ENCODE peak calls at places on chromosomes 1 and 21, in nine cellular contexts. One of them, this sample, is unnamed.

GRCh38 chr1:204410764-204411450 is 710 bp downstream of the PPP1R15B start:
- DNase-seq in epithelial cell of esophagus: peak
- DNase-seq in WTC11: peak
- DNase-seq in bronchial epithelial cell: peak
- DNase-seq in GM13976: no peak
- DNase-seq in cardiac muscle cell: peak
- DNase-seq in upper lobe of left lung: no peak
- DNase-seq in MM.1S: peak
- DNase-seq in PC-9: no peak
- DNase-seq in this sample: peak

GRCh38 chr1:178341218-178341956 is 155.4 kb downstream of the CLEC20A start:
- DNase-seq in epithelial cell of esophagus: peak
- DNase-seq in WTC11: peak
- DNase-seq in bronchial epithelial cell: peak
- DNase-seq in GM13976: no peak
- DNase-seq in cardiac muscle cell: peak
- DNase-seq in upper lobe of left lung: no peak
- DNase-seq in MM.1S: no peak
- DNase-seq in PC-9: peak
- DNase-seq in this sample: peak

GRCh38 chr1:27887215-27888035 is 15.1 kb downstream of the THEMIS2 start:
- DNase-seq in epithelial cell of esophagus: peak
- DNase-seq in WTC11: no peak
- DNase-seq in bronchial epithelial cell: no peak
- DNase-seq in GM13976: no peak
- DNase-seq in cardiac muscle cell: no peak
- DNase-seq in upper lobe of left lung: no peak
- DNase-seq in MM.1S: no peak
- DNase-seq in PC-9: no peak
- DNase-seq in this sample: no peak

GRCh38 chr1:227913969-227914791 is 33.6 kb downstream of the WNT9A start:
- DNase-seq in epithelial cell of esophagus: no peak
- DNase-seq in WTC11: no peak
- DNase-seq in bronchial epithelial cell: no peak
- DNase-seq in GM13976: no peak
- DNase-seq in cardiac muscle cell: no peak
- DNase-seq in upper lobe of left lung: no peak
- DNase-seq in MM.1S: no peak
- DNase-seq in PC-9: no peak
- DNase-seq in this sample: no peak

GRCh38 chr1:111732718-111733117 is 6.5 kb downstream of the INKA2 start:
- DNase-seq in epithelial cell of esophagus: no peak
- DNase-seq in WTC11: no peak
- DNase-seq in bronchial epithelial cell: no peak
- DNase-seq in GM13976: no peak
- DNase-seq in cardiac muscle cell: no peak
- DNase-seq in upper lobe of left lung: no peak
- DNase-seq in MM.1S: no peak
- DNase-seq in PC-9: no peak
- DNase-seq in this sample: no peak

GRCh38 chr1:228370439-228370940 is 36.1 kb downstream of the TRIM11 start:
- DNase-seq in epithelial cell of esophagus: no peak
- DNase-seq in WTC11: peak
- DNase-seq in bronchial epithelial cell: no peak
- DNase-seq in GM13976: no peak
- DNase-seq in cardiac muscle cell: no peak
- DNase-seq in upper lobe of left lung: peak
- DNase-seq in MM.1S: no peak
- DNase-seq in PC-9: no peak
- DNase-seq in this sample: no peak

GRCh38 chr21:29704719-29705118 is 235.1 kb downstream of the GRIK1 start:
- DNase-seq in epithelial cell of esophagus: no peak
- DNase-seq in WTC11: no peak
- DNase-seq in bronchial epithelial cell: no peak
- DNase-seq in GM13976: no peak
- DNase-seq in cardiac muscle cell: peak
- DNase-seq in upper lobe of left lung: no peak
- DNase-seq in MM.1S: no peak
- DNase-seq in PC-9: no peak
- DNase-seq in this sample: no peak

GRCh38 chr1:56820755-56821461 is 1.7 kb upstream of the FYB2 start:
- DNase-seq in epithelial cell of esophagus: peak
- DNase-seq in WTC11: peak
- DNase-seq in bronchial epithelial cell: peak
- DNase-seq in GM13976: peak
- DNase-seq in cardiac muscle cell: peak
- DNase-seq in upper lobe of left lung: peak
- DNase-seq in MM.1S: peak
- DNase-seq in PC-9: no peak
- DNase-seq in this sample: peak

GRCh38 chr1:16352842-16353535 is 709 bp upstream of the FBXO42 start:
- DNase-seq in epithelial cell of esophagus: peak
- DNase-seq in WTC11: no peak
- DNase-seq in bronchial epithelial cell: peak
- DNase-seq in GM13976: no peak
- DNase-seq in cardiac muscle cell: no peak
- DNase-seq in upper lobe of left lung: no peak
- DNase-seq in MM.1S: no peak
- DNase-seq in PC-9: no peak
- DNase-seq in this sample: no peak

GRCh38 chr1:29789221-29789909 is 553.0 kb downstream of the PTPRU start:
- DNase-seq in epithelial cell of esophagus: peak
- DNase-seq in WTC11: no peak
- DNase-seq in bronchial epithelial cell: peak
- DNase-seq in GM13976: no peak
- DNase-seq in cardiac muscle cell: no peak
- DNase-seq in upper lobe of left lung: no peak
- DNase-seq in MM.1S: no peak
- DNase-seq in PC-9: peak
- DNase-seq in this sample: no peak

GRCh38 chr1:207651583-207651982 is 6.7 kb downstream of the CR1L start:
- DNase-seq in epithelial cell of esophagus: no peak
- DNase-seq in WTC11: no peak
- DNase-seq in bronchial epithelial cell: no peak
- DNase-seq in GM13976: no peak
- DNase-seq in cardiac muscle cell: no peak
- DNase-seq in upper lobe of left lung: no peak
- DNase-seq in MM.1S: no peak
- DNase-seq in PC-9: no peak
- DNase-seq in this sample: no peak

GRCh38 chr1:207649865-207650580 is 5.1 kb downstream of the CR1L start:
- DNase-seq in epithelial cell of esophagus: no peak
- DNase-seq in WTC11: no peak
- DNase-seq in bronchial epithelial cell: no peak
- DNase-seq in GM13976: no peak
- DNase-seq in cardiac muscle cell: no peak
- DNase-seq in upper lobe of left lung: no peak
- DNase-seq in MM.1S: no peak
- DNase-seq in PC-9: no peak
- DNase-seq in this sample: no peak

GRCh38 chr1:207658408-207658807 is 13.5 kb downstream of the CR1L start:
- DNase-seq in epithelial cell of esophagus: no peak
- DNase-seq in WTC11: no peak
- DNase-seq in bronchial epithelial cell: no peak
- DNase-seq in GM13976: no peak
- DNase-seq in cardiac muscle cell: no peak
- DNase-seq in upper lobe of left lung: no peak
- DNase-seq in MM.1S: no peak
- DNase-seq in PC-9: no peak
- DNase-seq in this sample: no peak

GRCh38 chr1:207658904-207659485 is 14.1 kb downstream of the CR1L start:
- DNase-seq in epithelial cell of esophagus: no peak
- DNase-seq in WTC11: no peak
- DNase-seq in bronchial epithelial cell: no peak
- DNase-seq in GM13976: no peak
- DNase-seq in cardiac muscle cell: no peak
- DNase-seq in upper lobe of left lung: no peak
- DNase-seq in MM.1S: no peak
- DNase-seq in PC-9: no peak
- DNase-seq in this sample: no peak

DNA sequence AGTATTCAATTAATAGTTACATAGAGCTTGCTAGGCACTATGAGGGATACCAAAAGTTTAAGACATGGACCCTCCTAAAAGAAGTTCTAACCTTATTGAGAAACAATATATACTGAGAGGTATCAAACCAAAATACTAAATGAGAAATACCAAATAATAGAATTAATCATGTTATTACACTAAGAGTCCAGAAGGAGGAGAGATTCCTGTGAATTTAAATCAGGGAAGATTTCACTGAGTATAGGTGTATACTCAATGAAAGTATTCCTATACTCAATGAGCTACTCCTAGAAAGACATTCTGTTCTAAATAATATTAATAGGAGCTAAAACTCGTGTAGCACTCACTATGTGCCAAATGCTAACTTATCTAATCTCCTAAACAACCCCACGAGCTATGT is 9.4 kb downstream of the CR1L start:
- DNase-seq in epithelial cell of esophagus: no peak
- DNase-seq in WTC11: no peak
- DNase-seq in bronchial epithelial cell: peak
- DNase-seq in GM13976: no peak
- DNase-seq in cardiac muscle cell: peak
- DNase-seq in upper lobe of left lung: no peak
- DNase-seq in MM.1S: no peak
- DNase-seq in PC-9: no peak
- DNase-seq in this sample: no peak
- TF ChIP-seq CTCF in epithelial cell of esophagus: no peak
- TF ChIP-seq CTCF in WTC11: no peak
- TF ChIP-seq CTCF in bronchial epithelial cell: no peak
- TF ChIP-seq CTCF in GM13976: no peak
- TF ChIP-seq CTCF in cardiac muscle cell: peak
- TF ChIP-seq CTCF in upper lobe of left lung: no peak
- TF ChIP-seq CTCF in MM.1S: peak
- TF ChIP-seq CTCF in PC-9: peak
- TF ChIP-seq CTCF in this sample: peak

DNA sequence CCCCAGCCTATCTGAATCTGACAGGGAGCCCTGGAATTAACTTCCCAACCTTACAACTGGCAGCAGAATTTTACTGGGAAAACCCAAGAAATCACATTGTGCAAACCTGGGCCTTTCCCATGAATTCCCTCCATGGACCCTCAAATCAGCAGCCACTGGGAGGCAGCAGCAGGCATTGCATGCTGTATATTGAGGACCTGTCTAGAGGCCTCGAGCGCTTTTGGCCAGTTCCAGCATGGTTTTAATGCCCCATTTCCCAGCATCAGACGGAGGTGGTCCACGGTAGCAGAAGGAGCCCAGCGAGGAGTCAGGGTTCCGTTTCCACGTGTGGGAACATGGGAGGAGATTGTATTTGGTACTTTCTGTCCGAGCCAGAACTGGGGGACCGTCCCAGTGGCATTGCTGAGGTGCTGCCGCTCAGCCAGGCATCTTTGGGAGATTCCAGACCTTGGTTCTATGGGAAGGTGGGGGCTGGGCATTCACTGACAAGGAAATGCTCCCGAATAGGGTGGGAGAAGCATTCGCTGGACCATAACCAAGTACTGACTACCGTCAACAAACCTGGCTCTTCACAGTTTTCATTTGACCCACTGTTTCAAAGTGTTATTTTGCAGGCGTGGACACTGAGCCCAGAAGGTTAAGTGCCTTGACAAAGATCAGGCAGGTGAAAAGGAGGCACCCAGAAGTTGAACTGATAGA is 15.9 kb downstream of the BMP8A start:
- DNase-seq in epithelial cell of esophagus: no peak
- DNase-seq in WTC11: peak
- DNase-seq in bronchial epithelial cell: no peak
- DNase-seq in GM13976: no peak
- DNase-seq in cardiac muscle cell: peak
- DNase-seq in upper lobe of left lung: no peak
- DNase-seq in MM.1S: no peak
- DNase-seq in PC-9: no peak
- DNase-seq in this sample: no peak
- TF ChIP-seq CTCF in epithelial cell of esophagus: no peak
- TF ChIP-seq CTCF in WTC11: no peak
- TF ChIP-seq CTCF in bronchial epithelial cell: no peak
- TF ChIP-seq CTCF in GM13976: no peak
- TF ChIP-seq CTCF in cardiac muscle cell: peak
- TF ChIP-seq CTCF in upper lobe of left lung: no peak
- TF ChIP-seq CTCF in MM.1S: peak
- TF ChIP-seq CTCF in PC-9: no peak
- TF ChIP-seq CTCF in this sample: peak

GRCh38 chr1:233328661-233329498 is 1.4 kb downstream of the MAP3K21 start:
- DNase-seq in epithelial cell of esophagus: no peak
- DNase-seq in WTC11: no peak
- DNase-seq in bronchial epithelial cell: peak
- DNase-seq in GM13976: peak
- DNase-seq in cardiac muscle cell: peak
- DNase-seq in upper lobe of left lung: no peak
- DNase-seq in MM.1S: peak
- DNase-seq in PC-9: peak
- DNase-seq in this sample: no peak

GRCh38 chr1:233331676-233332519 is 4.4 kb downstream of the MAP3K21 start:
- DNase-seq in epithelial cell of esophagus: peak
- DNase-seq in WTC11: no peak
- DNase-seq in bronchial epithelial cell: peak
- DNase-seq in GM13976: no peak
- DNase-seq in cardiac muscle cell: no peak
- DNase-seq in upper lobe of left lung: no peak
- DNase-seq in MM.1S: no peak
- DNase-seq in PC-9: no peak
- DNase-seq in this sample: no peak

GRCh38 chr1:233326319-233326994 is 1.1 kb upstream of the MAP3K21 start:
- DNase-seq in epithelial cell of esophagus: no peak
- DNase-seq in WTC11: no peak
- DNase-seq in bronchial epithelial cell: peak
- DNase-seq in GM13976: no peak
- DNase-seq in cardiac muscle cell: no peak
- DNase-seq in upper lobe of left lung: no peak
- DNase-seq in MM.1S: no peak
- DNase-seq in PC-9: no peak
- DNase-seq in this sample: no peak

GRCh38 chr1:233326995-233327937 is at the start of gene MAP3K21:
- DNase-seq in epithelial cell of esophagus: peak
- DNase-seq in WTC11: peak
- DNase-seq in bronchial epithelial cell: peak
- DNase-seq in GM13976: peak
- DNase-seq in cardiac muscle cell: peak
- DNase-seq in upper lobe of left lung: peak
- DNase-seq in MM.1S: peak
- DNase-seq in PC-9: peak
- DNase-seq in this sample: peak

GRCh38 chr1:233327938-233328660 is 575 bp downstream of the MAP3K21 start:
- DNase-seq in epithelial cell of esophagus: peak
- DNase-seq in WTC11: peak
- DNase-seq in bronchial epithelial cell: peak
- DNase-seq in GM13976: peak
- DNase-seq in cardiac muscle cell: peak
- DNase-seq in upper lobe of left lung: peak
- DNase-seq in MM.1S: peak
- DNase-seq in PC-9: no peak
- DNase-seq in this sample: peak
- TF ChIP-seq CTCF in epithelial cell of esophagus: no peak
- TF ChIP-seq CTCF in WTC11: no peak
- TF ChIP-seq CTCF in bronchial epithelial cell: no peak
- TF ChIP-seq CTCF in GM13976: no peak
- TF ChIP-seq CTCF in cardiac muscle cell: no peak
- TF ChIP-seq CTCF in upper lobe of left lung: no peak
- TF ChIP-seq CTCF in MM.1S: no peak
- TF ChIP-seq CTCF in PC-9: no peak
- TF ChIP-seq CTCF in this sample: no peak

GRCh38 chr1:31458287-31458896 is 45.4 kb downstream of the SERINC2 start:
- DNase-seq in epithelial cell of esophagus: no peak
- DNase-seq in WTC11: no peak
- DNase-seq in bronchial epithelial cell: no peak
- DNase-seq in GM13976: no peak
- DNase-seq in cardiac muscle cell: no peak
- DNase-seq in upper lobe of left lung: no peak
- DNase-seq in MM.1S: no peak
- DNase-seq in PC-9: no peak
- DNase-seq in this sample: no peak

GRCh38 chr1:31460027-31460426 is 47.0 kb downstream of the SERINC2 start:
- DNase-seq in epithelial cell of esophagus: no peak
- DNase-seq in WTC11: no peak
- DNase-seq in bronchial epithelial cell: no peak
- DNase-seq in GM13976: no peak
- DNase-seq in cardiac muscle cell: peak
- DNase-seq in upper lobe of left lung: no peak
- DNase-seq in MM.1S: no peak
- DNase-seq in PC-9: no peak
- DNase-seq in this sample: no peak
- TF ChIP-seq CTCF in epithelial cell of esophagus: no peak
- TF ChIP-seq CTCF in WTC11: no peak
- TF ChIP-seq CTCF in bronchial epithelial cell: peak
- TF ChIP-seq CTCF in GM13976: no peak
- TF ChIP-seq CTCF in cardiac muscle cell: peak
- TF ChIP-seq CTCF in upper lobe of left lung: no peak
- TF ChIP-seq CTCF in MM.1S: peak
- TF ChIP-seq CTCF in PC-9: no peak
- TF ChIP-seq CTCF in this sample: peak